ENCODE peak calls at places on chromosomes 13 and 19, in ten cellular contexts. L is GM23338; S is amniotic stem cell; Y is natural killer cell; V is neural crest cell; M is H4; W is mammary epithelial cell; E is stimulated activated CD4-positive, alpha-beta T cell treated with anti-CD3 and anti-CD28 coated beads, TNF-alpha, amount 100 ng/mL, for 24 hours; A is mucosa of gallbladder; O is fibroblast of the aortic adventitia. H is an unnamed sample.

GRCh38 chr13:101331731-101332130 is 84.6 kb downstream of the NALCN start:
- DNase-seq in W (no peak), V (no peak), M (no peak), L (no peak), Y (no peak), E (no peak), S (no peak), O (no peak), A (no peak), H (no peak)

GRCh38 chr13:30648522-30649012 is 30.8 kb downstream of the USPL1 start:
- DNase-seq in O (no peak), Y (no peak), E (no peak), L (no peak), A (no peak), S (no peak), M (no peak), W (no peak), V (no peak), H (no peak)

GRCh38 chr13:110415669-110416068 is 108.6 kb downstream of the COL4A2 start:
- DNase-seq in E (no peak), O (no peak), A (no peak), L (peak), W (peak), V (no peak), M (peak), S (no peak), Y (no peak), H (peak)

GRCh38 chr19:55687281-55688172 is 12.5 kb downstream of the EPN1 start:
- DNase-seq in Y (no peak), W (no peak), A (no peak), S (no peak), E (no peak), M (no peak), V (no peak), O (no peak), L (no peak), H (no peak)

GRCh38 chr13:24307211-24308067 is 1.9 kb upstream of the C1QTNF9 start:
- DNase-seq in A (peak), V (no peak), M (no peak), W (no peak), S (no peak), Y (no peak), L (no peak), O (no peak), E (no peak), H (no peak)

GRCh38 chr13:83996415-83996814 is 114.1 kb upstream of the SLITRK1 start:
- DNase-seq in V (no peak), A (no peak), S (no peak), W (no peak), O (no peak), M (no peak), E (no peak), Y (no peak), L (no peak), H (no peak)

GRCh38 chr13:47190696-47191095 is 293.8 kb upstream of the HTR2A start:
- DNase-seq in L (no peak), V (no peak), S (no peak), M (no peak), O (no peak), A (no peak), E (no peak), Y (no peak), W (no peak), H (peak)

GRCh38 chr13:40342901-40343300 is 323.5 kb downstream of the FOXO1 start:
- DNase-seq in E (no peak), L (no peak), W (no peak), V (no peak), A (no peak), Y (no peak), S (no peak), M (no peak), O (no peak), H (no peak)

GRCh38 chr19:43468354-43469159 is 3.1 kb upstream of the LYPD3 start:
- DNase-seq in Y (no peak), O (no peak), S (no peak), E (no peak), L (no peak), M (no peak), A (no peak), W (peak), V (no peak), H (peak)

GRCh38 chr13:48738261-48738755 is 84.6 kb downstream of the CYSLTR2 start:
- DNase-seq in W (no peak), Y (no peak), L (no peak), E (no peak), O (no peak), M (no peak), S (no peak), V (no peak), A (no peak), H (no peak)

H was measured in M059J.